ENCODE peak calls at places on chromosome 7, in four cellular contexts. One of them, this sample, is unnamed.

GRCh38 chr7:18019562-18019961 is 8.1 kb downstream of the PRPS1L1 start:
- DNase-seq in lower lobe of right lung: no peak
- DNase-seq in BJ: peak
- DNase-seq in choroid plexus epithelial cell: peak
- DNase-seq in this sample: no peak

GRCh38 chr7:36651404-36651803 is 72.9 kb downstream of the AOAH start:
- DNase-seq in lower lobe of right lung: no peak
- DNase-seq in BJ: peak
- DNase-seq in choroid plexus epithelial cell: peak
- DNase-seq in this sample: peak

GRCh38 chr7:72444023-72444776 is 32.1 kb upstream of the CALN1 start:
- DNase-seq in lower lobe of right lung: no peak
- DNase-seq in choroid plexus epithelial cell: no peak
- DNase-seq in BJ: no peak
- DNase-seq in this sample: no peak

GRCh38 chr7:139737221-139738100 is 40.3 kb downstream of the HIPK2 start:
- DNase-seq in lower lobe of right lung: no peak
- DNase-seq in BJ: no peak
- DNase-seq in choroid plexus epithelial cell: no peak
- DNase-seq in this sample: no peak

GRCh38 chr7:143372070-143372469 is 9.1 kb upstream of the ZYX start:
- DNase-seq in choroid plexus epithelial cell: no peak
- DNase-seq in lower lobe of right lung: peak
- DNase-seq in BJ: no peak
- DNase-seq in this sample: no peak

GRCh38 chr7:116988363-116988989 is 35.2 kb downstream of the ST7 start:
- DNase-seq in lower lobe of right lung: no peak
- DNase-seq in BJ: no peak
- DNase-seq in choroid plexus epithelial cell: peak
- DNase-seq in this sample: no peak

GRCh38 chr7:43108255-43109011 is 4.0 kb upstream of the HECW1 start:
- DNase-seq in choroid plexus epithelial cell: peak
- DNase-seq in lower lobe of right lung: peak
- DNase-seq in BJ: no peak
- DNase-seq in this sample: no peak

GRCh38 chr7:12888727-12889126 is 201.3 kb downstream of the ARL4A start:
- DNase-seq in BJ: no peak
- DNase-seq in choroid plexus epithelial cell: peak
- DNase-seq in lower lobe of right lung: no peak
- DNase-seq in this sample: peak

GRCh38 chr7:73519867-73520672 is 2.0 kb downstream of the BAZ1B start:
- DNase-seq in BJ: no peak
- DNase-seq in choroid plexus epithelial cell: peak
- DNase-seq in lower lobe of right lung: peak
- DNase-seq in this sample: no peak

GRCh38 chr7:159025161-159025779 is 119.4 kb downstream of the VIPR2 start:
- DNase-seq in BJ: no peak
- DNase-seq in lower lobe of right lung: no peak
- DNase-seq in choroid plexus epithelial cell: no peak
- DNase-seq in this sample: no peak

GRCh38 chr7:25405736-25406135 is 177.4 kb upstream of the NPVF start:
- DNase-seq in lower lobe of right lung: no peak
- DNase-seq in BJ: no peak
- DNase-seq in choroid plexus epithelial cell: no peak
- DNase-seq in this sample: peak

GRCh38 chr7:6443372-6443941 is 4.3 kb downstream of the DAGLB start:
- DNase-seq in BJ: peak
- DNase-seq in lower lobe of right lung: peak
- DNase-seq in choroid plexus epithelial cell: peak
- DNase-seq in this sample: peak

GRCh38 chr7:105830405-105831218 is 45.8 kb downstream of the ATXN7L1 start:
- DNase-seq in choroid plexus epithelial cell: peak
- DNase-seq in lower lobe of right lung: no peak
- DNase-seq in BJ: peak
- DNase-seq in this sample: peak

GRCh38 chr7:157474685-157475084 is 137.9 kb downstream of the DNAJB6 start:
- DNase-seq in BJ: no peak
- DNase-seq in choroid plexus epithelial cell: no peak
- DNase-seq in lower lobe of right lung: peak
- DNase-seq in this sample: no peak

GRCh38 chr7:33895025-33895804 is 10.1 kb upstream of the BMPER start:
- DNase-seq in choroid plexus epithelial cell: peak
- DNase-seq in lower lobe of right lung: peak
- DNase-seq in BJ: no peak
- DNase-seq in this sample: peak

GRCh38 chr7:6375346-6376101 is 72.2 kb downstream of the DAGLB start:
- DNase-seq in BJ: no peak
- DNase-seq in lower lobe of right lung: no peak
- DNase-seq in choroid plexus epithelial cell: peak
- DNase-seq in this sample: no peak

GRCh38 chr7:42175834-42176745 is 60.9 kb downstream of the GLI3 start:
- DNase-seq in lower lobe of right lung: no peak
- DNase-seq in choroid plexus epithelial cell: no peak
- DNase-seq in BJ: no peak
- DNase-seq in this sample: no peak

GRCh38 chr7:7792089-7792488 is 73.7 kb upstream of the RPA3 start:
- DNase-seq in choroid plexus epithelial cell: peak
- DNase-seq in lower lobe of right lung: no peak
- DNase-seq in BJ: no peak
- DNase-seq in this sample: no peak

GRCh38 chr7:91310829-91311460 is 46.7 kb downstream of the FZD1 start:
- DNase-seq in BJ: no peak
- DNase-seq in lower lobe of right lung: no peak
- DNase-seq in choroid plexus epithelial cell: peak
- DNase-seq in this sample: peak

GRCh38 chr7:108875139-108875538 is 305.5 kb downstream of the DNAJB9 start:
- DNase-seq in BJ: no peak
- DNase-seq in choroid plexus epithelial cell: peak
- DNase-seq in lower lobe of right lung: no peak
- DNase-seq in this sample: peak

GRCh38 chr7:2993868-2994267 is 49.8 kb downstream of the CARD11 start:
- DNase-seq in BJ: no peak
- DNase-seq in lower lobe of right lung: no peak
- DNase-seq in choroid plexus epithelial cell: no peak
- DNase-seq in this sample: no peak

GRCh38 chr7:133827707-133828580 is 299.2 kb upstream of the LRGUK start:
- DNase-seq in choroid plexus epithelial cell: no peak
- DNase-seq in BJ: no peak
- DNase-seq in lower lobe of right lung: no peak
- DNase-seq in this sample: no peak

GRCh38 chr7:57205000-57205399 is 72.8 kb upstream of the ZNF479 start:
- DNase-seq in BJ: no peak
- DNase-seq in lower lobe of right lung: peak
- DNase-seq in choroid plexus epithelial cell: no peak
- DNase-seq in this sample: no peak

GRCh38 chr7:78777844-78778243 is 675.6 kb downstream of the MAGI2 start:
- DNase-seq in BJ: no peak
- DNase-seq in lower lobe of right lung: no peak
- DNase-seq in choroid plexus epithelial cell: peak
- DNase-seq in this sample: no peak

GRCh38 chr7:150823484-150824126 is 23.0 kb downstream of the TMEM176A start:
- DNase-seq in BJ: no peak
- DNase-seq in lower lobe of right lung: no peak
- DNase-seq in choroid plexus epithelial cell: peak
- DNase-seq in this sample: no peak

GRCh38 chr7:33836797-33837355 is 68.5 kb upstream of the BMPER start:
- DNase-seq in choroid plexus epithelial cell: no peak
- DNase-seq in BJ: no peak
- DNase-seq in lower lobe of right lung: no peak
- DNase-seq in this sample: no peak

GRCh38 chr7:121005996-121006565 is 17.6 kb downstream of the CPED1 start:
- DNase-seq in BJ: no peak
- DNase-seq in choroid plexus epithelial cell: peak
- DNase-seq in lower lobe of right lung: no peak
- DNase-seq in this sample: no peak

GRCh38 chr7:193538-194256 is 1.3 kb downstream of the FAM20C start:
- DNase-seq in lower lobe of right lung: no peak
- DNase-seq in BJ: no peak
- DNase-seq in choroid plexus epithelial cell: no peak
- DNase-seq in this sample: no peak

GRCh38 chr7:192701-193536 is 548 bp downstream of the FAM20C start:
- DNase-seq in BJ: no peak
- DNase-seq in choroid plexus epithelial cell: peak
- DNase-seq in lower lobe of right lung: no peak
- DNase-seq in this sample: no peak

GRCh38 chr7:191105-192034 is 1.0 kb upstream of the FAM20C start:
- DNase-seq in choroid plexus epithelial cell: peak
- DNase-seq in BJ: peak
- DNase-seq in lower lobe of right lung: no peak
- DNase-seq in this sample: peak

GRCh38 chr7:190196-190595 is 2.2 kb upstream of the FAM20C start:
- DNase-seq in choroid plexus epithelial cell: no peak
- DNase-seq in BJ: no peak
- DNase-seq in lower lobe of right lung: no peak
- DNase-seq in this sample: no peak

GRCh38 chr7:192035-192649 is at the start of gene FAM20C:
- DNase-seq in lower lobe of right lung: peak
- DNase-seq in BJ: peak
- DNase-seq in choroid plexus epithelial cell: peak
- DNase-seq in this sample: peak
- H3K4me3 ChIP-seq in lower lobe of right lung: peak
- H3K4me3 ChIP-seq in BJ: peak
- H3K4me3 ChIP-seq in choroid plexus epithelial cell: peak
- H3K4me3 ChIP-seq in this sample: peak

GRCh38 chr7:155752756-155753445 is 59.4 kb downstream of the SHH start:
- DNase-seq in BJ: no peak
- DNase-seq in lower lobe of right lung: no peak
- DNase-seq in choroid plexus epithelial cell: no peak
- DNase-seq in this sample: no peak
- H3K4me3 ChIP-seq in BJ: no peak
- H3K4me3 ChIP-seq in lower lobe of right lung: no peak
- H3K4me3 ChIP-seq in choroid plexus epithelial cell: no peak
- H3K4me3 ChIP-seq in this sample: no peak

GRCh38 chr7:27152816-27153486 is 568 bp upstream of the HOXA3 start:
- DNase-seq in BJ: no peak
- DNase-seq in choroid plexus epithelial cell: no peak
- DNase-seq in lower lobe of right lung: peak
- DNase-seq in this sample: no peak

GRCh38 chr7:27150568-27151340 is 1.6 kb downstream of the HOXA3 start:
- DNase-seq in lower lobe of right lung: peak
- DNase-seq in choroid plexus epithelial cell: peak
- DNase-seq in BJ: no peak
- DNase-seq in this sample: no peak

GRCh38 chr7:27151945-27152815 is at the start of gene HOXA3:
- DNase-seq in lower lobe of right lung: peak
- DNase-seq in choroid plexus epithelial cell: no peak
- DNase-seq in BJ: no peak
- DNase-seq in this sample: peak

GRCh38 chr7:27149817-27150567 is 2.4 kb downstream of the HOXA3 start:
- DNase-seq in choroid plexus epithelial cell: no peak
- DNase-seq in BJ: no peak
- DNase-seq in lower lobe of right lung: peak
- DNase-seq in this sample: no peak

DNA sequence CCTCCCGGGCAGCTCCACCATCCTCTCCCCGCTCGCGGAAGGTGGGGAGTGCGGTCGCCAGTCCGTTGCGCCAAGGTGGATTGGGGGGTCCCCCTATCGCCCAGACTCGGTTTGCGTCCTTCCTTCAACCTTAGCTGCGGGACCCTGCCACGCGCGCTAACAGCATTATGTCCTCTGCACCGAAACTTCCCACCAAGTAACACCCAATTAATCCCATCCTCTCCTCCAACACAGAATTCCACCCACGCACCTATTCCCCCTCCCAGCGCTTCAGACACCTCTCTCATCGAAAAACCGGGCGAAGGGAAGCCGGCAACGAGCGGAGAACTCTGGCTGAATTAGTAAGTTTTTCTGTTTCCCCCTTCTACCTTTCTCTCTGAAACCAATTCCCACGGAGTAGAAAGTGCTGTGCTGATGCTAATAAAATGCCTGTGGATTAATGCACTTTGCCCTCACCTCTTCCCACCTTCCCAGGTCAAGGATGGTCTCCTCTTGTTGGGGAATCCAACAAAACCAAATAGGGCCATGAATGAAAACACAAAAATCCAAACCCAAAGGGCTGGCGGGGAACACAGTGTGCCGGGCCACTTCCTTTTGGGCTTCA is 940 bp downstream of the HOXA3 start:
- DNase-seq in choroid plexus epithelial cell: no peak
- DNase-seq in BJ: no peak
- DNase-seq in lower lobe of right lung: peak
- DNase-seq in this sample: no peak
- H3K4me3 ChIP-seq in choroid plexus epithelial cell: no peak
- H3K4me3 ChIP-seq in BJ: peak
- H3K4me3 ChIP-seq in lower lobe of right lung: peak
- H3K4me3 ChIP-seq in this sample: peak

DNA sequence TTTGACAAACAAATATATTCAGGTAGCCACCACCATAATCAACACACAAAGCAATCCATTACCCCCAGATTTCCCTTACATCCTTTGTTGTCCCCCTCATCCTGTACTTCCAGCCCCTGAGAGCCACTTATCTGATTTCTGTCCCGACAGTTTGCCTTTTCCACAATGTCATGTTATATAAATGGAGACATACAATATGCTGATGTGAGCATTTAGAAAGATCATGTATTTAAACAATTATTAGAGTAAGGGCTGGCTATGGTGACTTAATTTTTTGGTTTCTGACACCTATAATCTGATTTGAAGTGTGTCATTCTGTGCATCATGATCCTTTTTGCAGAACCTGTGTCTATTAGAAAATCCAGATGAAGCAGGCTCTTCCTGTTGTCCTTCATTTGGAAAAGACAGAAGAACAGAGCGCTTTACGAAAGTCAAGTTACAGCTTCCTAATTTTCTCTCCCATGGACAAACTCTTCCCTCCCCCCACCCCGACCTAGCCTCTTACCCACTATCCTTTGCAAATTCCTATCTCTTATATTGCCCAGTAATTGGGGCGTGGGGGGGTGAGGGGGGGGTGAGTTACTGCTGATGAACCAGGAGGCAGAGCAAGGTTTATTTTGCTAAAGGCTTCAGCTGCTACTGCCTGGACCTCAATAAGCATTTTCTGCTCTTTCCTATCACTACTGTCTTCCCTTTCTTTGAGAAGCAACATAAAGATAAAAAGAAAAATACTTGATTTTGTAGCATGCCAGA is 252.4 kb upstream of the C7orf33 start:
- DNase-seq in choroid plexus epithelial cell: no peak
- DNase-seq in lower lobe of right lung: no peak
- DNase-seq in BJ: no peak
- DNase-seq in this sample: no peak
- H3K4me3 ChIP-seq in choroid plexus epithelial cell: no peak
- H3K4me3 ChIP-seq in lower lobe of right lung: no peak
- H3K4me3 ChIP-seq in BJ: no peak
- H3K4me3 ChIP-seq in this sample: no peak

This sample was measured in skeletal muscle cell.